ENCODE peak calls at places on chromosomes 13 and 19, in nine cellular contexts. One of them, this sample, is unnamed.
A peak's percentile ranks its signal among the peaks of the same experiment; 100 is the strongest.

GRCh38 chr19:19134687-19135158 is 3.6 kb downstream of the TMEM161A start:
- DNase-seq in OCI-LY7: peak; percentile 52
- DNase-seq in small intestine: peak; percentile 24
- DNase-seq in mesenchymal stem cell: no peak
- DNase-seq in effector memory CD4-positive, alpha-beta T cell: peak; percentile 17
- DNase-seq in stomach: peak; percentile 55
- DNase-seq in mucosa of descending colon: peak; percentile 39
- DNase-seq in ascending aorta: no peak
- DNase-seq in Panc1: no peak
- DNase-seq in this sample: peak; percentile 78

GRCh38 chr19:40337107-40337506 is 11.1 kb downstream of the C19orf47 start:
- DNase-seq in OCI-LY7: no peak
- DNase-seq in small intestine: no peak
- DNase-seq in mesenchymal stem cell: no peak
- DNase-seq in effector memory CD4-positive, alpha-beta T cell: no peak
- DNase-seq in stomach: no peak
- DNase-seq in mucosa of descending colon: no peak
- DNase-seq in ascending aorta: no peak
- DNase-seq in Panc1: no peak
- DNase-seq in this sample: no peak

GRCh38 chr13:42277618-42278276 is 5.8 kb downstream of the AKAP11 start:
- DNase-seq in OCI-LY7: no peak
- DNase-seq in small intestine: no peak
- DNase-seq in mesenchymal stem cell: peak; percentile 41
- DNase-seq in effector memory CD4-positive, alpha-beta T cell: no peak
- DNase-seq in stomach: no peak
- DNase-seq in mucosa of descending colon: no peak
- DNase-seq in ascending aorta: no peak
- DNase-seq in Panc1: no peak
- DNase-seq in this sample: no peak

GRCh38 chr19:35585844-35586243 is at the start of gene PMIS2:
- DNase-seq in OCI-LY7: peak; percentile 37
- DNase-seq in small intestine: no peak
- DNase-seq in mesenchymal stem cell: no peak
- DNase-seq in effector memory CD4-positive, alpha-beta T cell: no peak
- DNase-seq in stomach: no peak
- DNase-seq in mucosa of descending colon: no peak
- DNase-seq in ascending aorta: no peak
- DNase-seq in Panc1: no peak
- DNase-seq in this sample: no peak

GRCh38 chr13:36872621-36873020 is 47.4 kb downstream of the SMAD9 start:
- DNase-seq in OCI-LY7: no peak
- DNase-seq in small intestine: no peak
- DNase-seq in mesenchymal stem cell: peak; percentile 36
- DNase-seq in effector memory CD4-positive, alpha-beta T cell: no peak
- DNase-seq in stomach: no peak
- DNase-seq in mucosa of descending colon: peak; percentile 21
- DNase-seq in ascending aorta: no peak
- DNase-seq in Panc1: no peak
- DNase-seq in this sample: no peak

GRCh38 chr13:51034906-51035305 is 76.2 kb downstream of the C13orf42 start:
- DNase-seq in OCI-LY7: no peak
- DNase-seq in small intestine: no peak
- DNase-seq in mesenchymal stem cell: no peak
- DNase-seq in effector memory CD4-positive, alpha-beta T cell: no peak
- DNase-seq in stomach: no peak
- DNase-seq in mucosa of descending colon: no peak
- DNase-seq in ascending aorta: no peak
- DNase-seq in Panc1: no peak
- DNase-seq in this sample: no peak

GRCh38 chr19:16524991-16525734 is 17.1 kb downstream of the CHERP start:
- DNase-seq in OCI-LY7: no peak
- DNase-seq in small intestine: no peak
- DNase-seq in mesenchymal stem cell: no peak
- DNase-seq in effector memory CD4-positive, alpha-beta T cell: no peak
- DNase-seq in stomach: no peak
- DNase-seq in mucosa of descending colon: no peak
- DNase-seq in ascending aorta: no peak
- DNase-seq in Panc1: no peak
- DNase-seq in this sample: no peak

GRCh38 chr19:3643592-3644313 is 17.2 kb upstream of the CACTIN start:
- DNase-seq in OCI-LY7: no peak
- DNase-seq in small intestine: no peak
- DNase-seq in mesenchymal stem cell: no peak
- DNase-seq in effector memory CD4-positive, alpha-beta T cell: no peak
- DNase-seq in stomach: no peak
- DNase-seq in mucosa of descending colon: no peak
- DNase-seq in ascending aorta: no peak
- DNase-seq in Panc1: no peak
- DNase-seq in this sample: no peak

DNA sequence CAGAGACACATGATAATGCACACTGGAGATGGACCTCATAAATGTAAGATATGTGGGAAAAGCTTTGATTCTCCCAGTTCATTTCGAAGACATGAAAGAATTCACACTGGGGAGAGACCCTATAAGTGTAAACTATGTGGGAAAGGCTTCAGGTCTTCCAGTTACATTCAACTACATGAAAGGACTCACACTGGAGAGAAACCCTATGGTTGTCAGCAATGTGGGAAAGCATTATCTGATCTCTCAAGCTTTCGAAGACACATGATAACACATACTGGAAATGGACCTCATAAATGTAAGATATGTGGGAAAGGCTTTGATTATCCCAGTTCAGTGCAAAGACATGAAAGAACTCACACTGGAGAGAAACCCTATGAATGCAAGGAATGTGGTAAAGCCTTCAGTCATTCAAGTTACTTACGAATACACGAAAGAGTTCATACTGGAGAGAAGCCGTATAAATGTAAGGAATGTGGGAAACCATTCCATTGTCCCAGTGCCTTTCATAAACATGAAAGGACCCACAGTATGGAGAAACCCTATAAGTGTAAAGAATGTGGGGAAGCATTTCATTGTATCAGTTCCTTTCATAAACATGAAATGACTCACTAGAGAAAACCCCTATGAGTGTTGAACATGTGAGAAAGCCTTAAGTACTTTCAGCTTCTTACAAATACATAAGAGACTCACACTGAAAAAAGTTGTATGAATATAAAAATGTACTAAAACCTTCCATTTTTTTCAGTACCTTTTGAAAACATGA is 14.7 kb downstream of the ZNF441 start:
- DNase-seq in OCI-LY7: no peak
- DNase-seq in small intestine: no peak
- DNase-seq in mesenchymal stem cell: peak; percentile 24
- DNase-seq in effector memory CD4-positive, alpha-beta T cell: no peak
- DNase-seq in stomach: no peak
- DNase-seq in mucosa of descending colon: no peak
- DNase-seq in ascending aorta: no peak
- DNase-seq in Panc1: no peak
- DNase-seq in this sample: no peak
- H3K4me3 ChIP-seq in OCI-LY7: no peak overlapping the region
- H3K4me3 ChIP-seq in small intestine: no peak overlapping the region
- H3K4me3 ChIP-seq in mesenchymal stem cell: no peak overlapping the region
- H3K4me3 ChIP-seq in effector memory CD4-positive, alpha-beta T cell: peak overlapping the region; percentile 0
- H3K4me3 ChIP-seq in stomach: no peak overlapping the region
- H3K4me3 ChIP-seq in mucosa of descending colon: no peak overlapping the region
- H3K4me3 ChIP-seq in ascending aorta: peak overlapping the region; percentile 7
- H3K4me3 ChIP-seq in Panc1: no peak overlapping the region
- H3K4me3 ChIP-seq in this sample: no peak overlapping the region

DNA sequence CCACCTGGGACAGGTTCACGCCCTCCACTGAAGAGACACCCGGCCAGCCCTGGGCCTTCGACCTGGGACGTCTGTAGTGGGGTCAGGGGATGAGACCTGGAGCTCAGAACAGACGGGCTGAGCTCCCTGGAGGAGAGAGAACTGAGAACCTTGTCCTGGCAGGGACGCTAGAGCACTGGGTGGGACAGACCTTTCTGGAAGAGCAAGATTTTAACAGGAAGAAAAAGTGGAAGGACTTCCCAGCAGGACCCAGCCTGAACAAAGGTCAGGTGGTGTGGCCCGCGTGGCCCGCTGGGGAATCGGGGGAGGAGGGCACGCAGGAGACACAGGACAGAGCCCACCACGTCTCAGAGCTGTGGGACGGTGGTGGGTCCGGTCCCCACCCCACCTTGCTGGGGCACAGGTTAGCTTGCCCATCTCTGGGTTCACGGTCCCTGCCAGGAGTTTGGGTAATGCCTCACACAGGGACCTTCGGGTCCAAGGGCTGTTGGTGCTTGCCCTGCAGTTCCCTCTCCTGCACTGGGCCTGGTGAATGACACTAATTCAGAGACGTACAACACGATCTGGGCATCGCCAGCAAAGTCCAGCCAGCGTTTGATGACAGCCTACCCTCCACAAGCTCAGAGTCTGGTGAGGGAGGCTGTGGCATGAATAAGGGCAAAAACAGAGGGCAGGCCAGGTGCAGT is 1.2 kb upstream of the EFNA2 start:
- DNase-seq in OCI-LY7: no peak
- DNase-seq in small intestine: peak; percentile 92
- DNase-seq in mesenchymal stem cell: no peak
- DNase-seq in effector memory CD4-positive, alpha-beta T cell: no peak
- DNase-seq in stomach: no peak
- DNase-seq in mucosa of descending colon: peak; percentile 84
- DNase-seq in ascending aorta: no peak
- DNase-seq in Panc1: no peak
- DNase-seq in this sample: no peak
- H3K4me1 ChIP-seq in OCI-LY7: no peaks in the 10 kb centered on the region
- H3K4me1 ChIP-seq in small intestine: no peaks in the 10 kb centered on the region
- H3K4me1 ChIP-seq in mesenchymal stem cell: peaks cover 12% of the 10 kb centered on the region
- H3K4me1 ChIP-seq in effector memory CD4-positive, alpha-beta T cell: no peaks in the 10 kb centered on the region
- H3K4me1 ChIP-seq in stomach: peaks cover 52% of the 10 kb centered on the region
- H3K4me1 ChIP-seq in mucosa of descending colon: peaks cover 39% of the 10 kb centered on the region
- H3K4me1 ChIP-seq in ascending aorta: no peaks in the 10 kb centered on the region
- H3K4me1 ChIP-seq in Panc1: peaks cover 7% of the 10 kb centered on the region
- H3K4me1 ChIP-seq in this sample: no peaks in the 10 kb centered on the region

GRCh38 chr13:98406971-98407370 is 169.9 kb downstream of the STK24 start:
- DNase-seq in OCI-LY7: no peak
- DNase-seq in small intestine: no peak
- DNase-seq in mesenchymal stem cell: no peak
- DNase-seq in effector memory CD4-positive, alpha-beta T cell: no peak
- DNase-seq in stomach: no peak
- DNase-seq in mucosa of descending colon: no peak
- DNase-seq in ascending aorta: peak; percentile 24
- DNase-seq in Panc1: no peak
- DNase-seq in this sample: no peak

GRCh38 chr13:98411013-98411412 is 165.9 kb downstream of the STK24 start:
- DNase-seq in OCI-LY7: no peak
- DNase-seq in small intestine: no peak
- DNase-seq in mesenchymal stem cell: no peak
- DNase-seq in effector memory CD4-positive, alpha-beta T cell: no peak
- DNase-seq in stomach: no peak
- DNase-seq in mucosa of descending colon: no peak
- DNase-seq in ascending aorta: no peak
- DNase-seq in Panc1: no peak
- DNase-seq in this sample: no peak

GRCh38 chr13:98410591-98410990 is 166.3 kb downstream of the STK24 start:
- DNase-seq in OCI-LY7: no peak
- DNase-seq in small intestine: no peak
- DNase-seq in mesenchymal stem cell: no peak
- DNase-seq in effector memory CD4-positive, alpha-beta T cell: no peak
- DNase-seq in stomach: no peak
- DNase-seq in mucosa of descending colon: no peak
- DNase-seq in ascending aorta: no peak
- DNase-seq in Panc1: no peak
- DNase-seq in this sample: no peak

GRCh38 chr13:98407575-98407974 is 169.3 kb downstream of the STK24 start:
- DNase-seq in OCI-LY7: no peak
- DNase-seq in small intestine: no peak
- DNase-seq in mesenchymal stem cell: no peak
- DNase-seq in effector memory CD4-positive, alpha-beta T cell: no peak
- DNase-seq in stomach: no peak
- DNase-seq in mucosa of descending colon: no peak
- DNase-seq in ascending aorta: peak; percentile 18
- DNase-seq in Panc1: no peak
- DNase-seq in this sample: no peak

GRCh38 chr13:98409281-98409680 is 167.6 kb downstream of the STK24 start:
- DNase-seq in OCI-LY7: no peak
- DNase-seq in small intestine: no peak
- DNase-seq in mesenchymal stem cell: no peak
- DNase-seq in effector memory CD4-positive, alpha-beta T cell: no peak
- DNase-seq in stomach: no peak
- DNase-seq in mucosa of descending colon: no peak
- DNase-seq in ascending aorta: peak; percentile 60
- DNase-seq in Panc1: no peak
- DNase-seq in this sample: no peak
- H3K4me3 ChIP-seq in OCI-LY7: no peak overlapping the region
- H3K4me3 ChIP-seq in small intestine: no peak overlapping the region
- H3K4me3 ChIP-seq in mesenchymal stem cell: no peak overlapping the region
- H3K4me3 ChIP-seq in effector memory CD4-positive, alpha-beta T cell: no peak overlapping the region
- H3K4me3 ChIP-seq in stomach: no peak overlapping the region
- H3K4me3 ChIP-seq in mucosa of descending colon: no peak overlapping the region
- H3K4me3 ChIP-seq in ascending aorta: no peak overlapping the region
- H3K4me3 ChIP-seq in Panc1: no peak overlapping the region
- H3K4me3 ChIP-seq in this sample: no peak overlapping the region

GRCh38 chr19:10292789-10293636 is 3.3 kb downstream of the ICAM5 start:
- DNase-seq in OCI-LY7: no peak
- DNase-seq in small intestine: no peak
- DNase-seq in mesenchymal stem cell: no peak
- DNase-seq in effector memory CD4-positive, alpha-beta T cell: no peak
- DNase-seq in stomach: no peak
- DNase-seq in mucosa of descending colon: no peak
- DNase-seq in ascending aorta: no peak
- DNase-seq in Panc1: no peak
- DNase-seq in this sample: no peak

GRCh38 chr19:10291554-10292205 is 1.9 kb downstream of the ICAM5 start:
- DNase-seq in OCI-LY7: peak; percentile 27
- DNase-seq in small intestine: no peak
- DNase-seq in mesenchymal stem cell: no peak
- DNase-seq in effector memory CD4-positive, alpha-beta T cell: no peak
- DNase-seq in stomach: no peak
- DNase-seq in mucosa of descending colon: no peak
- DNase-seq in ascending aorta: no peak
- DNase-seq in Panc1: no peak
- DNase-seq in this sample: no peak

GRCh38 chr19:10290876-10291553 is 1.3 kb downstream of the ICAM5 start:
- DNase-seq in OCI-LY7: peak; percentile 42
- DNase-seq in small intestine: peak; percentile 53
- DNase-seq in mesenchymal stem cell: peak; percentile 68
- DNase-seq in effector memory CD4-positive, alpha-beta T cell: peak; percentile 43
- DNase-seq in stomach: peak; percentile 48
- DNase-seq in mucosa of descending colon: peak; percentile 66
- DNase-seq in ascending aorta: no peak
- DNase-seq in Panc1: no peak
- DNase-seq in this sample: peak; percentile 92

GRCh38 chr19:10293637-10294367 is 4.0 kb downstream of the ICAM5 start:
- DNase-seq in OCI-LY7: no peak
- DNase-seq in small intestine: no peak
- DNase-seq in mesenchymal stem cell: no peak
- DNase-seq in effector memory CD4-positive, alpha-beta T cell: no peak
- DNase-seq in stomach: no peak
- DNase-seq in mucosa of descending colon: no peak
- DNase-seq in ascending aorta: no peak
- DNase-seq in Panc1: no peak
- DNase-seq in this sample: no peak

DNA sequence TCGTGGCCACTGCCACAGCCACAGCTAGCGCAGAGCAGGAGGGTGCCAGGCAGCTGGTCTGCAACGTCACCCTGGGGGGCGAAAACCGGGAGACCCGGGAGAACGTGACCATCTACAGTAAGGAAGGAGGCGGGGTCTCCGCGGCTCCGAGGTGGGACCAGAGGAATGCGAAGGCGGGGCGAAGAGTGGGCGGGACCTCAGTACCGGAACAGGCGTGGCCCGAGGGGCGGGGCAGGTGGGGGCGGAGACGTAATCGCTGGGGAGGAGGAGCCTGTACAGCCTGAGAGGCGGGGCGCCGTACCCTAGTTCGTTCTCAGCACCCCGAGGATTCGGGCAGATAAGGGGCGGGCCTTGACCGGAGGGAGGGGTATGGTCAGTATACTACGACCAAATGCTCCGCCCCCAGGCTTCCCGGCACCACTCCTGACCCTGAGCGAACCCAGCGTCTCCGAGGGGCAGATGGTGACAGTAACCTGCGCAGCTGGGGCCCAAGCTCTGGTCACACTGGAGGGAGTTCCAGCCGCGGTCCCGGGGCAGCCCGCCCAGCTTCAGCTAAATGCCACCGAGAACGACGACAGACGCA is 2.5 kb downstream of the ICAM5 start:
- DNase-seq in OCI-LY7: peak; percentile 81
- DNase-seq in small intestine: peak; percentile 79
- DNase-seq in mesenchymal stem cell: peak; percentile 76
- DNase-seq in effector memory CD4-positive, alpha-beta T cell: peak; percentile 61
- DNase-seq in stomach: peak; percentile 82
- DNase-seq in mucosa of descending colon: peak; percentile 90
- DNase-seq in ascending aorta: peak; percentile 78
- DNase-seq in Panc1: no peak
- DNase-seq in this sample: peak; percentile 96
- H3K4me1 ChIP-seq in OCI-LY7: peaks cover 59% of the 10 kb centered on the region
- H3K4me1 ChIP-seq in small intestine: no peaks in the 10 kb centered on the region
- H3K4me1 ChIP-seq in mesenchymal stem cell: peaks cover 65% of the 10 kb centered on the region
- H3K4me1 ChIP-seq in effector memory CD4-positive, alpha-beta T cell: peaks cover 74% of the 10 kb centered on the region
- H3K4me1 ChIP-seq in stomach: peaks cover 90% of the 10 kb centered on the region
- H3K4me1 ChIP-seq in mucosa of descending colon: peaks cover 69% of the 10 kb centered on the region
- H3K4me1 ChIP-seq in ascending aorta: peaks cover 4% of the 10 kb centered on the region
- H3K4me1 ChIP-seq in Panc1: peaks cover 4% of the 10 kb centered on the region
- H3K4me1 ChIP-seq in this sample: peaks cover 63% of the 10 kb centered on the region